ENCODE peak calls at places on chromosomes 11 and 22, in ten cellular contexts. One of them, this sample, is unnamed.
A peak's percentile ranks its signal among the peaks of the same experiment; 100 is the strongest.

GRCh38 chr11:1381793-1382425 is 7.8 kb upstream of the BRSK2 start:
- DNase-seq in NCI-H1417: no peak
- DNase-seq in CD8-positive, alpha-beta memory T cell: no peak
- DNase-seq in NCI-H524: no peak
- DNase-seq in stimulated activated CD4-positive, alpha-beta T cell treated with anti-CD3 and anti-CD28 coated beads, TNF-alpha, amount 100 ng/mL, for 4 hours: no peak
- DNase-seq in endodermal cell: no peak
- DNase-seq in GM04504: no peak
- DNase-seq in OCI-M1: no peak
- DNase-seq in Kasumi-1: no peak
- DNase-seq in activated CD8-positive, alpha-beta T cell treated with anti-CD3 and anti-CD28 coated beads for 36 hours: no peak
- DNase-seq in this sample: no peak

GRCh38 chr22:22877523-22878210 is 9.9 kb upstream of the IGLL5 start:
- DNase-seq in GM04504: peak; percentile 12
- DNase-seq in NCI-H1417: peak; percentile 9
- DNase-seq in NCI-H524: peak; percentile 69
- DNase-seq in activated CD8-positive, alpha-beta T cell treated with anti-CD3 and anti-CD28 coated beads for 36 hours: peak; percentile 77
- DNase-seq in OCI-M1: peak; percentile 83
- DNase-seq in stimulated activated CD4-positive, alpha-beta T cell treated with anti-CD3 and anti-CD28 coated beads, TNF-alpha, amount 100 ng/mL, for 4 hours: peak; percentile 45
- DNase-seq in Kasumi-1: peak; percentile 63
- DNase-seq in endodermal cell: peak; percentile 93
- DNase-seq in CD8-positive, alpha-beta memory T cell: peak; percentile 78
- DNase-seq in this sample: no peak

GRCh38 chr11:126547161-126547560 is 191.7 kb downstream of the ST3GAL4 start:
- DNase-seq in GM04504: peak; percentile 87
- DNase-seq in OCI-M1: no peak
- DNase-seq in stimulated activated CD4-positive, alpha-beta T cell treated with anti-CD3 and anti-CD28 coated beads, TNF-alpha, amount 100 ng/mL, for 4 hours: no peak
- DNase-seq in endodermal cell: no peak
- DNase-seq in CD8-positive, alpha-beta memory T cell: no peak
- DNase-seq in NCI-H524: no peak
- DNase-seq in activated CD8-positive, alpha-beta T cell treated with anti-CD3 and anti-CD28 coated beads for 36 hours: no peak
- DNase-seq in NCI-H1417: no peak
- DNase-seq in Kasumi-1: no peak
- DNase-seq in this sample: no peak

GRCh38 chr11:117316197-117316961 is at the start of gene BACE1:
- DNase-seq in Kasumi-1: peak; percentile 59
- DNase-seq in GM04504: peak; percentile 52
- DNase-seq in NCI-H1417: peak; percentile 90
- DNase-seq in activated CD8-positive, alpha-beta T cell treated with anti-CD3 and anti-CD28 coated beads for 36 hours: peak; percentile 27
- DNase-seq in OCI-M1: peak; percentile 96
- DNase-seq in endodermal cell: peak; percentile 97
- DNase-seq in NCI-H524: peak; percentile 89
- DNase-seq in CD8-positive, alpha-beta memory T cell: no peak
- DNase-seq in stimulated activated CD4-positive, alpha-beta T cell treated with anti-CD3 and anti-CD28 coated beads, TNF-alpha, amount 100 ng/mL, for 4 hours: no peak
- DNase-seq in this sample: no peak

GRCh38 chr22:24099661-24100060 is 81.6 kb upstream of the SUSD2 start:
- DNase-seq in NCI-H1417: no peak
- DNase-seq in NCI-H524: no peak
- DNase-seq in CD8-positive, alpha-beta memory T cell: no peak
- DNase-seq in GM04504: no peak
- DNase-seq in OCI-M1: no peak
- DNase-seq in endodermal cell: no peak
- DNase-seq in Kasumi-1: no peak
- DNase-seq in activated CD8-positive, alpha-beta T cell treated with anti-CD3 and anti-CD28 coated beads for 36 hours: no peak
- DNase-seq in stimulated activated CD4-positive, alpha-beta T cell treated with anti-CD3 and anti-CD28 coated beads, TNF-alpha, amount 100 ng/mL, for 4 hours: no peak
- DNase-seq in this sample: no peak

GRCh38 chr11:33668468-33668825 is 32.2 kb downstream of the C11orf91 start:
- DNase-seq in NCI-H524: peak; percentile 64
- DNase-seq in NCI-H1417: no peak
- DNase-seq in stimulated activated CD4-positive, alpha-beta T cell treated with anti-CD3 and anti-CD28 coated beads, TNF-alpha, amount 100 ng/mL, for 4 hours: no peak
- DNase-seq in GM04504: no peak
- DNase-seq in OCI-M1: no peak
- DNase-seq in endodermal cell: no peak
- DNase-seq in activated CD8-positive, alpha-beta T cell treated with anti-CD3 and anti-CD28 coated beads for 36 hours: no peak
- DNase-seq in CD8-positive, alpha-beta memory T cell: no peak
- DNase-seq in Kasumi-1: no peak
- DNase-seq in this sample: no peak

GRCh38 chr11:47938791-47939560 is 41.4 kb upstream of the PTPRJ start:
- DNase-seq in GM04504: no peak
- DNase-seq in activated CD8-positive, alpha-beta T cell treated with anti-CD3 and anti-CD28 coated beads for 36 hours: no peak
- DNase-seq in endodermal cell: no peak
- DNase-seq in OCI-M1: no peak
- DNase-seq in CD8-positive, alpha-beta memory T cell: no peak
- DNase-seq in NCI-H1417: no peak
- DNase-seq in NCI-H524: no peak
- DNase-seq in Kasumi-1: no peak
- DNase-seq in stimulated activated CD4-positive, alpha-beta T cell treated with anti-CD3 and anti-CD28 coated beads, TNF-alpha, amount 100 ng/mL, for 4 hours: no peak
- DNase-seq in this sample: no peak

GRCh38 chr11:74443071-74443864 is 24.1 kb downstream of the KCNE3 start:
- DNase-seq in NCI-H1417: peak; percentile 70
- DNase-seq in stimulated activated CD4-positive, alpha-beta T cell treated with anti-CD3 and anti-CD28 coated beads, TNF-alpha, amount 100 ng/mL, for 4 hours: no peak
- DNase-seq in Kasumi-1: no peak
- DNase-seq in endodermal cell: peak; percentile 75
- DNase-seq in activated CD8-positive, alpha-beta T cell treated with anti-CD3 and anti-CD28 coated beads for 36 hours: no peak
- DNase-seq in NCI-H524: peak; percentile 79
- DNase-seq in OCI-M1: no peak
- DNase-seq in CD8-positive, alpha-beta memory T cell: no peak
- DNase-seq in GM04504: no peak
- DNase-seq in this sample: no peak

GRCh38 chr11:96257036-96257435 is 86.0 kb downstream of the MAML2 start:
- DNase-seq in GM04504: no peak
- DNase-seq in endodermal cell: no peak
- DNase-seq in stimulated activated CD4-positive, alpha-beta T cell treated with anti-CD3 and anti-CD28 coated beads, TNF-alpha, amount 100 ng/mL, for 4 hours: no peak
- DNase-seq in CD8-positive, alpha-beta memory T cell: no peak
- DNase-seq in OCI-M1: peak; percentile 53
- DNase-seq in NCI-H1417: no peak
- DNase-seq in NCI-H524: no peak
- DNase-seq in Kasumi-1: no peak
- DNase-seq in activated CD8-positive, alpha-beta T cell treated with anti-CD3 and anti-CD28 coated beads for 36 hours: no peak
- DNase-seq in this sample: no peak

GRCh38 chr11:102385053-102385976 is 38.3 kb downstream of the BIRC2 start:
- DNase-seq in stimulated activated CD4-positive, alpha-beta T cell treated with anti-CD3 and anti-CD28 coated beads, TNF-alpha, amount 100 ng/mL, for 4 hours: no peak
- DNase-seq in activated CD8-positive, alpha-beta T cell treated with anti-CD3 and anti-CD28 coated beads for 36 hours: no peak
- DNase-seq in CD8-positive, alpha-beta memory T cell: no peak
- DNase-seq in OCI-M1: peak; percentile 64
- DNase-seq in NCI-H524: no peak
- DNase-seq in GM04504: no peak
- DNase-seq in endodermal cell: no peak
- DNase-seq in NCI-H1417: no peak
- DNase-seq in Kasumi-1: peak; percentile 50
- DNase-seq in this sample: no peak

GRCh38 chr11:64357904-64358535 is 942 bp upstream of the RPS6KA4 start:
- DNase-seq in NCI-H1417: no peak
- DNase-seq in activated CD8-positive, alpha-beta T cell treated with anti-CD3 and anti-CD28 coated beads for 36 hours: peak; percentile 82
- DNase-seq in GM04504: no peak
- DNase-seq in Kasumi-1: no peak
- DNase-seq in stimulated activated CD4-positive, alpha-beta T cell treated with anti-CD3 and anti-CD28 coated beads, TNF-alpha, amount 100 ng/mL, for 4 hours: no peak
- DNase-seq in CD8-positive, alpha-beta memory T cell: no peak
- DNase-seq in OCI-M1: no peak
- DNase-seq in endodermal cell: peak; percentile 66
- DNase-seq in NCI-H524: no peak
- DNase-seq in this sample: no peak

GRCh38 chr22:40345271-40345670 is 1.0 kb upstream of the ADSL start:
- DNase-seq in activated CD8-positive, alpha-beta T cell treated with anti-CD3 and anti-CD28 coated beads for 36 hours: peak; percentile 62
- DNase-seq in NCI-H1417: no peak
- DNase-seq in OCI-M1: no peak
- DNase-seq in NCI-H524: no peak
- DNase-seq in stimulated activated CD4-positive, alpha-beta T cell treated with anti-CD3 and anti-CD28 coated beads, TNF-alpha, amount 100 ng/mL, for 4 hours: no peak
- DNase-seq in GM04504: no peak
- DNase-seq in CD8-positive, alpha-beta memory T cell: no peak
- DNase-seq in endodermal cell: no peak
- DNase-seq in Kasumi-1: no peak
- DNase-seq in this sample: no peak

GRCh38 chr11:6201486-6201885 is 2.5 kb downstream of the OR52W1 start:
- DNase-seq in stimulated activated CD4-positive, alpha-beta T cell treated with anti-CD3 and anti-CD28 coated beads, TNF-alpha, amount 100 ng/mL, for 4 hours: no peak
- DNase-seq in CD8-positive, alpha-beta memory T cell: no peak
- DNase-seq in endodermal cell: no peak
- DNase-seq in OCI-M1: peak; percentile 30
- DNase-seq in GM04504: no peak
- DNase-seq in NCI-H524: no peak
- DNase-seq in activated CD8-positive, alpha-beta T cell treated with anti-CD3 and anti-CD28 coated beads for 36 hours: no peak
- DNase-seq in NCI-H1417: no peak
- DNase-seq in Kasumi-1: no peak
- DNase-seq in this sample: no peak

GRCh38 chr22:29251981-29252978 is 15.5 kb downstream of the RHBDD3 start:
- DNase-seq in NCI-H524: peak; percentile 16
- DNase-seq in stimulated activated CD4-positive, alpha-beta T cell treated with anti-CD3 and anti-CD28 coated beads, TNF-alpha, amount 100 ng/mL, for 4 hours: no peak
- DNase-seq in activated CD8-positive, alpha-beta T cell treated with anti-CD3 and anti-CD28 coated beads for 36 hours: no peak
- DNase-seq in NCI-H1417: no peak
- DNase-seq in Kasumi-1: no peak
- DNase-seq in OCI-M1: no peak
- DNase-seq in endodermal cell: no peak
- DNase-seq in CD8-positive, alpha-beta memory T cell: no peak
- DNase-seq in GM04504: no peak
- DNase-seq in this sample: no peak

GRCh38 chr22:35959121-35959800 is 69.4 kb downstream of the RBFOX2 start:
- DNase-seq in GM04504: no peak
- DNase-seq in NCI-H1417: peak; percentile 67
- DNase-seq in CD8-positive, alpha-beta memory T cell: no peak
- DNase-seq in NCI-H524: no peak
- DNase-seq in Kasumi-1: no peak
- DNase-seq in activated CD8-positive, alpha-beta T cell treated with anti-CD3 and anti-CD28 coated beads for 36 hours: no peak
- DNase-seq in OCI-M1: no peak
- DNase-seq in stimulated activated CD4-positive, alpha-beta T cell treated with anti-CD3 and anti-CD28 coated beads, TNF-alpha, amount 100 ng/mL, for 4 hours: no peak
- DNase-seq in endodermal cell: no peak
- DNase-seq in this sample: no peak

GRCh38 chr11:92917927-92918326 is 51.5 kb upstream of the MTNR1B start:
- DNase-seq in NCI-H524: no peak
- DNase-seq in endodermal cell: no peak
- DNase-seq in NCI-H1417: no peak
- DNase-seq in GM04504: no peak
- DNase-seq in activated CD8-positive, alpha-beta T cell treated with anti-CD3 and anti-CD28 coated beads for 36 hours: no peak
- DNase-seq in Kasumi-1: no peak
- DNase-seq in CD8-positive, alpha-beta memory T cell: no peak
- DNase-seq in stimulated activated CD4-positive, alpha-beta T cell treated with anti-CD3 and anti-CD28 coated beads, TNF-alpha, amount 100 ng/mL, for 4 hours: no peak
- DNase-seq in OCI-M1: no peak
- DNase-seq in this sample: no peak

GRCh38 chr22:34886812-34887211 is 179.1 kb upstream of the ISX start:
- DNase-seq in endodermal cell: no peak
- DNase-seq in CD8-positive, alpha-beta memory T cell: no peak
- DNase-seq in GM04504: no peak
- DNase-seq in Kasumi-1: no peak
- DNase-seq in OCI-M1: no peak
- DNase-seq in NCI-H524: peak; percentile 80
- DNase-seq in stimulated activated CD4-positive, alpha-beta T cell treated with anti-CD3 and anti-CD28 coated beads, TNF-alpha, amount 100 ng/mL, for 4 hours: no peak
- DNase-seq in activated CD8-positive, alpha-beta T cell treated with anti-CD3 and anti-CD28 coated beads for 36 hours: no peak
- DNase-seq in NCI-H1417: no peak
- DNase-seq in this sample: no peak

GRCh38 chr11:122229611-122230386 is 113.8 kb upstream of the BLID start:
- DNase-seq in CD8-positive, alpha-beta memory T cell: no peak
- DNase-seq in NCI-H524: no peak
- DNase-seq in stimulated activated CD4-positive, alpha-beta T cell treated with anti-CD3 and anti-CD28 coated beads, TNF-alpha, amount 100 ng/mL, for 4 hours: no peak
- DNase-seq in GM04504: no peak
- DNase-seq in Kasumi-1: no peak
- DNase-seq in activated CD8-positive, alpha-beta T cell treated with anti-CD3 and anti-CD28 coated beads for 36 hours: no peak
- DNase-seq in endodermal cell: peak; percentile 75
- DNase-seq in NCI-H1417: no peak
- DNase-seq in OCI-M1: no peak
- DNase-seq in this sample: no peak

GRCh38 chr11:79049627-79050238 is 391.1 kb downstream of the TENM4 start:
- DNase-seq in NCI-H524: no peak
- DNase-seq in Kasumi-1: no peak
- DNase-seq in stimulated activated CD4-positive, alpha-beta T cell treated with anti-CD3 and anti-CD28 coated beads, TNF-alpha, amount 100 ng/mL, for 4 hours: no peak
- DNase-seq in NCI-H1417: no peak
- DNase-seq in OCI-M1: no peak
- DNase-seq in activated CD8-positive, alpha-beta T cell treated with anti-CD3 and anti-CD28 coated beads for 36 hours: no peak
- DNase-seq in endodermal cell: peak; percentile 73
- DNase-seq in GM04504: no peak
- DNase-seq in CD8-positive, alpha-beta memory T cell: no peak
- DNase-seq in this sample: no peak

GRCh38 chr11:65496304-65497140 is 2.3 kb upstream of the MALAT1 start:
- DNase-seq in CD8-positive, alpha-beta memory T cell: no peak
- DNase-seq in NCI-H524: peak; percentile 42
- DNase-seq in OCI-M1: no peak
- DNase-seq in GM04504: no peak
- DNase-seq in Kasumi-1: peak; percentile 55
- DNase-seq in NCI-H1417: peak; percentile 81
- DNase-seq in activated CD8-positive, alpha-beta T cell treated with anti-CD3 and anti-CD28 coated beads for 36 hours: no peak
- DNase-seq in endodermal cell: no peak
- DNase-seq in stimulated activated CD4-positive, alpha-beta T cell treated with anti-CD3 and anti-CD28 coated beads, TNF-alpha, amount 100 ng/mL, for 4 hours: no peak
- DNase-seq in this sample: no peak

GRCh38 chr11:130861902-130862552 is 54.3 kb downstream of the SNX19 start:
- DNase-seq in Kasumi-1: peak; percentile 74
- DNase-seq in GM04504: peak; percentile 68
- DNase-seq in NCI-H524: peak; percentile 88
- DNase-seq in NCI-H1417: peak; percentile 86
- DNase-seq in activated CD8-positive, alpha-beta T cell treated with anti-CD3 and anti-CD28 coated beads for 36 hours: peak; percentile 93
- DNase-seq in endodermal cell: peak; percentile 97
- DNase-seq in stimulated activated CD4-positive, alpha-beta T cell treated with anti-CD3 and anti-CD28 coated beads, TNF-alpha, amount 100 ng/mL, for 4 hours: peak; percentile 69
- DNase-seq in CD8-positive, alpha-beta memory T cell: peak; percentile 83
- DNase-seq in OCI-M1: peak; percentile 97
- DNase-seq in this sample: peak; percentile 45

GRCh38 chr22:26681395-26681821 is 24.0 kb downstream of the MIAT start:
- DNase-seq in NCI-H1417: no peak
- DNase-seq in endodermal cell: peak; percentile 90
- DNase-seq in activated CD8-positive, alpha-beta T cell treated with anti-CD3 and anti-CD28 coated beads for 36 hours: no peak
- DNase-seq in NCI-H524: no peak
- DNase-seq in Kasumi-1: no peak
- DNase-seq in CD8-positive, alpha-beta memory T cell: no peak
- DNase-seq in OCI-M1: no peak
- DNase-seq in GM04504: no peak
- DNase-seq in stimulated activated CD4-positive, alpha-beta T cell treated with anti-CD3 and anti-CD28 coated beads, TNF-alpha, amount 100 ng/mL, for 4 hours: no peak
- DNase-seq in this sample: no peak

GRCh38 chr22:42943981-42944380 is 71.0 kb downstream of the PACSIN2 start:
- DNase-seq in GM04504: no peak
- DNase-seq in CD8-positive, alpha-beta memory T cell: no peak
- DNase-seq in activated CD8-positive, alpha-beta T cell treated with anti-CD3 and anti-CD28 coated beads for 36 hours: no peak
- DNase-seq in endodermal cell: no peak
- DNase-seq in stimulated activated CD4-positive, alpha-beta T cell treated with anti-CD3 and anti-CD28 coated beads, TNF-alpha, amount 100 ng/mL, for 4 hours: no peak
- DNase-seq in Kasumi-1: no peak
- DNase-seq in NCI-H1417: no peak
- DNase-seq in NCI-H524: no peak
- DNase-seq in OCI-M1: no peak
- DNase-seq in this sample: no peak

GRCh38 chr11:118609380-118610219 is 2.2 kb downstream of the PHLDB1 start:
- DNase-seq in CD8-positive, alpha-beta memory T cell: peak; percentile 7
- DNase-seq in Kasumi-1: no peak
- DNase-seq in NCI-H1417: no peak
- DNase-seq in OCI-M1: no peak
- DNase-seq in endodermal cell: peak; percentile 73
- DNase-seq in activated CD8-positive, alpha-beta T cell treated with anti-CD3 and anti-CD28 coated beads for 36 hours: peak; percentile 50
- DNase-seq in GM04504: no peak
- DNase-seq in NCI-H524: no peak
- DNase-seq in stimulated activated CD4-positive, alpha-beta T cell treated with anti-CD3 and anti-CD28 coated beads, TNF-alpha, amount 100 ng/mL, for 4 hours: peak; percentile 9
- DNase-seq in this sample: no peak

GRCh38 chr11:128481135-128481534 is 106.2 kb downstream of the ETS1 start:
- DNase-seq in stimulated activated CD4-positive, alpha-beta T cell treated with anti-CD3 and anti-CD28 coated beads, TNF-alpha, amount 100 ng/mL, for 4 hours: no peak
- DNase-seq in NCI-H524: no peak
- DNase-seq in OCI-M1: no peak
- DNase-seq in Kasumi-1: no peak
- DNase-seq in GM04504: peak; percentile 87
- DNase-seq in activated CD8-positive, alpha-beta T cell treated with anti-CD3 and anti-CD28 coated beads for 36 hours: no peak
- DNase-seq in NCI-H1417: no peak
- DNase-seq in CD8-positive, alpha-beta memory T cell: no peak
- DNase-seq in endodermal cell: no peak
- DNase-seq in this sample: no peak

GRCh38 chr11:128469220-128469619 is 118.1 kb downstream of the ETS1 start:
- DNase-seq in NCI-H1417: no peak
- DNase-seq in Kasumi-1: no peak
- DNase-seq in endodermal cell: no peak
- DNase-seq in CD8-positive, alpha-beta memory T cell: no peak
- DNase-seq in OCI-M1: no peak
- DNase-seq in stimulated activated CD4-positive, alpha-beta T cell treated with anti-CD3 and anti-CD28 coated beads, TNF-alpha, amount 100 ng/mL, for 4 hours: no peak
- DNase-seq in GM04504: no peak
- DNase-seq in activated CD8-positive, alpha-beta T cell treated with anti-CD3 and anti-CD28 coated beads for 36 hours: peak; percentile 61
- DNase-seq in NCI-H524: no peak
- DNase-seq in this sample: no peak

GRCh38 chr11:117830674-117831351 is 6.3 kb upstream of the FXYD2 start:
- DNase-seq in NCI-H1417: no peak
- DNase-seq in OCI-M1: no peak
- DNase-seq in Kasumi-1: no peak
- DNase-seq in CD8-positive, alpha-beta memory T cell: no peak
- DNase-seq in stimulated activated CD4-positive, alpha-beta T cell treated with anti-CD3 and anti-CD28 coated beads, TNF-alpha, amount 100 ng/mL, for 4 hours: no peak
- DNase-seq in activated CD8-positive, alpha-beta T cell treated with anti-CD3 and anti-CD28 coated beads for 36 hours: peak; percentile 35
- DNase-seq in NCI-H524: no peak
- DNase-seq in endodermal cell: peak; percentile 63
- DNase-seq in GM04504: no peak
- DNase-seq in this sample: no peak

GRCh38 chr11:119993732-119994131 is 144.2 kb downstream of the TRIM29 start:
- DNase-seq in OCI-M1: no peak
- DNase-seq in stimulated activated CD4-positive, alpha-beta T cell treated with anti-CD3 and anti-CD28 coated beads, TNF-alpha, amount 100 ng/mL, for 4 hours: no peak
- DNase-seq in activated CD8-positive, alpha-beta T cell treated with anti-CD3 and anti-CD28 coated beads for 36 hours: no peak
- DNase-seq in GM04504: no peak
- DNase-seq in endodermal cell: no peak
- DNase-seq in NCI-H1417: peak; percentile 41
- DNase-seq in CD8-positive, alpha-beta memory T cell: no peak
- DNase-seq in NCI-H524: peak; percentile 75
- DNase-seq in Kasumi-1: no peak
- DNase-seq in this sample: no peak

This sample was measured in epithelial cell of prostate.